ENCODE peak calls at places on chromosomes 16 and 17, in six cellular contexts. One of them, this sample, is unnamed.

GRCh38 chr16:65000654-65001053 is 121.2 kb downstream of the CDH11 start:
- DNase-seq in tibial artery: no peak
- DNase-seq in AG09309: no peak
- DNase-seq in cardiac fibroblast: no peak
- DNase-seq in fibroblast of lung: no peak
- DNase-seq in esophagus squamous epithelium: no peak
- DNase-seq in this sample: no peak

GRCh38 chr16:48903054-48903453 is 293.1 kb upstream of the N4BP1 start:
- DNase-seq in tibial artery: no peak
- DNase-seq in AG09309: no peak
- DNase-seq in cardiac fibroblast: no peak
- DNase-seq in fibroblast of lung: no peak
- DNase-seq in esophagus squamous epithelium: no peak
- DNase-seq in this sample: no peak

GRCh38 chr17:80526116-80526910 is 18.3 kb upstream of the RPTOR start:
- DNase-seq in tibial artery: no peak
- DNase-seq in AG09309: no peak
- DNase-seq in cardiac fibroblast: no peak
- DNase-seq in fibroblast of lung: no peak
- DNase-seq in esophagus squamous epithelium: no peak
- DNase-seq in this sample: no peak

GRCh38 chr17:49817993-49818392 is 29.5 kb downstream of the KAT7 start:
- DNase-seq in tibial artery: no peak
- DNase-seq in AG09309: no peak
- DNase-seq in cardiac fibroblast: no peak
- DNase-seq in fibroblast of lung: no peak
- DNase-seq in esophagus squamous epithelium: no peak
- DNase-seq in this sample: no peak

GRCh38 chr17:7024402-7024785 is 1.5 kb downstream of the BCL6B start:
- DNase-seq in tibial artery: no peak
- DNase-seq in AG09309: no peak
- DNase-seq in cardiac fibroblast: no peak
- DNase-seq in fibroblast of lung: no peak
- DNase-seq in esophagus squamous epithelium: no peak
- DNase-seq in this sample: no peak

GRCh38 chr17:17420561-17421269 is 56.1 kb upstream of the MED9 start:
- DNase-seq in tibial artery: peak
- DNase-seq in AG09309: no peak
- DNase-seq in cardiac fibroblast: peak
- DNase-seq in fibroblast of lung: no peak
- DNase-seq in esophagus squamous epithelium: no peak
- DNase-seq in this sample: peak

GRCh38 chr17:7477392-7478275 is 1.8 kb downstream of the ZBTB4 start:
- DNase-seq in tibial artery: peak
- DNase-seq in AG09309: peak
- DNase-seq in cardiac fibroblast: peak
- DNase-seq in fibroblast of lung: peak
- DNase-seq in esophagus squamous epithelium: no peak
- DNase-seq in this sample: no peak

GRCh38 chr16:1821861-1822611 is 4.6 kb downstream of the HAGH start:
- DNase-seq in tibial artery: no peak
- DNase-seq in AG09309: no peak
- DNase-seq in cardiac fibroblast: no peak
- DNase-seq in fibroblast of lung: no peak
- DNase-seq in esophagus squamous epithelium: no peak
- DNase-seq in this sample: peak

GRCh38 chr17:49486012-49486641 is 9.0 kb upstream of the NGFR start:
- DNase-seq in tibial artery: no peak
- DNase-seq in AG09309: no peak
- DNase-seq in cardiac fibroblast: no peak
- DNase-seq in fibroblast of lung: no peak
- DNase-seq in esophagus squamous epithelium: no peak
- DNase-seq in this sample: no peak

GRCh38 chr16:23786964-23787571 is 32.2 kb downstream of the CHP2 start:
- DNase-seq in tibial artery: no peak
- DNase-seq in AG09309: no peak
- DNase-seq in cardiac fibroblast: no peak
- DNase-seq in fibroblast of lung: no peak
- DNase-seq in esophagus squamous epithelium: no peak
- DNase-seq in this sample: no peak

GRCh38 chr17:18185832-18186231 is 2.2 kb downstream of the ALKBH5 start:
- DNase-seq in tibial artery: peak
- DNase-seq in AG09309: no peak
- DNase-seq in cardiac fibroblast: no peak
- DNase-seq in fibroblast of lung: peak
- DNase-seq in esophagus squamous epithelium: no peak
- DNase-seq in this sample: no peak

GRCh38 chr16:50988441-50988840 is 162.6 kb downstream of the SALL1 start:
- DNase-seq in tibial artery: no peak
- DNase-seq in AG09309: no peak
- DNase-seq in cardiac fibroblast: no peak
- DNase-seq in fibroblast of lung: no peak
- DNase-seq in esophagus squamous epithelium: no peak
- DNase-seq in this sample: no peak

GRCh38 chr17:6713918-6714271 is 726 bp upstream of the SLC13A5 start:
- DNase-seq in tibial artery: no peak
- DNase-seq in AG09309: no peak
- DNase-seq in cardiac fibroblast: no peak
- DNase-seq in fibroblast of lung: no peak
- DNase-seq in esophagus squamous epithelium: no peak
- DNase-seq in this sample: no peak

GRCh38 chr17:2025220-2025621 is at the start of gene RTN4RL1:
- DNase-seq in tibial artery: peak
- DNase-seq in AG09309: no peak
- DNase-seq in cardiac fibroblast: peak
- DNase-seq in fibroblast of lung: peak
- DNase-seq in esophagus squamous epithelium: no peak
- DNase-seq in this sample: no peak

GRCh38 chr16:85056211-85056748 is 28.7 kb downstream of the KIAA0513 start:
- DNase-seq in tibial artery: peak
- DNase-seq in AG09309: no peak
- DNase-seq in cardiac fibroblast: peak
- DNase-seq in fibroblast of lung: peak
- DNase-seq in esophagus squamous epithelium: no peak
- DNase-seq in this sample: no peak

GRCh38 chr17:32120086-32120485 is 22.2 kb upstream of the RHOT1 start:
- DNase-seq in tibial artery: no peak
- DNase-seq in AG09309: no peak
- DNase-seq in cardiac fibroblast: no peak
- DNase-seq in fibroblast of lung: no peak
- DNase-seq in esophagus squamous epithelium: no peak
- DNase-seq in this sample: no peak

GRCh38 chr16:8720080-8720966 is 45.9 kb downstream of the ABAT start:
- DNase-seq in tibial artery: no peak
- DNase-seq in AG09309: no peak
- DNase-seq in cardiac fibroblast: no peak
- DNase-seq in fibroblast of lung: peak
- DNase-seq in esophagus squamous epithelium: no peak
- DNase-seq in this sample: no peak

DNA sequence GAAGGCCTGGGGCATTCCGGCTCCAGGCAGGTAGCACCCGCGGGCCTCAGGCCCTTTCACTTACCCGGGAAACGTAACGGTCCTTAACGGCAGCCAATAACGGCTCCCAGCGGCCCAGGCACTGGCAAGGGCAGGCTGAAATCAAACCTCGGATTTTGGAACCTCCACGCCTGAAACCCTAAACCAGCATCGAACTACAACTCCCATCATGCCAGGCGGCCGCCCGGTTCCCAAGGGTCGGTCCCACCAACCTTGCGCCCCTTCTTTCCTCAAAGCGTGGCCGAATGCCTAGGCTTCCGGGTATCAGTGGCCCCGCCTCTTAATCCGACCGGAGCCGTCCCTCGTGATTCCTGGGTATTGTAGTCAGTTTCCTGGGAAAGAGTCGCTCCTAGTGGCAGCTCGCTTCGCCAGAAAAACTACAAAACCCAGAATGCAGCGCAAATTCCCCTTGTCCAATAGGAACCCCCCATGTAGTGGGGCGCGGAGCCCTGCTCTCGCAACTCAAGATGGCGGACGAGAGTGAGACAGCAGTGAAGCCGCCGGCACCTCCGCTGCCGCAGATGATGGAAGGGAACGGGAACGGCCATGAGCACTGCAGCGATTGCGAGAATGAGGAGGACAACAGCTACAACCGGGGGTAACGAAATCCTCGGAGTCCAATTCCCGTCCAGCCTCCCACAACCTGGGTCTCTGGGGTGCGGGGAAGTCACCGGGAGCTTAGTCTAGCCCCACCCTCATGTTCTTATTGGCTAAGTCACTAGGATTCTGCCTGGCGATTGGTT is at the start of gene NMT1:
- DNase-seq in tibial artery: peak
- DNase-seq in AG09309: peak
- DNase-seq in cardiac fibroblast: peak
- DNase-seq in fibroblast of lung: peak
- DNase-seq in esophagus squamous epithelium: peak
- DNase-seq in this sample: peak
- TF ChIP-seq CTCF in tibial artery: peak
- TF ChIP-seq CTCF in AG09309: no peak
- TF ChIP-seq CTCF in cardiac fibroblast: no peak
- TF ChIP-seq CTCF in fibroblast of lung: no peak
- TF ChIP-seq CTCF in esophagus squamous epithelium: peak
- TF ChIP-seq CTCF in this sample: no peak

DNA sequence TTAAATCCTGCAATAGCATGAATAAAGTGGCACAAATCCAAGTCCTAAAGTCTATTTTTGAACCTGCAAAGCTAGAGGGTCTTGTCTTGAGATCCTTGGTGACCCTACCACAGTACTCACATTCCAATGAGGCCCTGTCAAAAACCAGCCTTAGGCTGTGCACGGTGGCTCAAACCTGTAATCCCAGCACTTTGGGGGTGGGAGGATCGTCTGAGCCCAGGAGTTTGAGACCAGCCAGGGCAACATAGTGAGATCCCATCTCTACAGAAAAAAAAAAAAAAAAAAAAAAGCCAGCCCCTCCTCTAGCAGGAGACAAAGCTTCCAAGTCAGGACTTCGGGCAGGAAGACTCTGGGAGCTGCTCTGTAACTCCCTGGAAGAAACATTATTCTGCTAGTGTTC is 16.3 kb downstream of the CYTH1 start:
- DNase-seq in tibial artery: no peak
- DNase-seq in AG09309: no peak
- DNase-seq in cardiac fibroblast: no peak
- DNase-seq in fibroblast of lung: no peak
- DNase-seq in esophagus squamous epithelium: no peak
- DNase-seq in this sample: no peak
- H3K4me3 ChIP-seq in tibial artery: no peak
- H3K4me3 ChIP-seq in AG09309: no peak
- H3K4me3 ChIP-seq in cardiac fibroblast: no peak
- H3K4me3 ChIP-seq in fibroblast of lung: no peak
- H3K4me3 ChIP-seq in esophagus squamous epithelium: no peak
- H3K4me3 ChIP-seq in this sample: no peak

GRCh38 chr17:41625602-41626001 is 1.2 kb upstream of the KRT17 start:
- DNase-seq in tibial artery: no peak
- DNase-seq in AG09309: no peak
- DNase-seq in cardiac fibroblast: no peak
- DNase-seq in fibroblast of lung: peak
- DNase-seq in esophagus squamous epithelium: no peak
- DNase-seq in this sample: peak

GRCh38 chr17:41621916-41622315 is 2.5 kb downstream of the KRT17 start:
- DNase-seq in tibial artery: no peak
- DNase-seq in AG09309: no peak
- DNase-seq in cardiac fibroblast: no peak
- DNase-seq in fibroblast of lung: no peak
- DNase-seq in esophagus squamous epithelium: no peak
- DNase-seq in this sample: no peak

GRCh38 chr17:41620583-41621434 is 3.6 kb downstream of the KRT17 start:
- DNase-seq in tibial artery: no peak
- DNase-seq in AG09309: no peak
- DNase-seq in cardiac fibroblast: peak
- DNase-seq in fibroblast of lung: peak
- DNase-seq in esophagus squamous epithelium: no peak
- DNase-seq in this sample: peak

GRCh38 chr17:41627316-41628072 is 3.1 kb upstream of the KRT17 start:
- DNase-seq in tibial artery: no peak
- DNase-seq in AG09309: no peak
- DNase-seq in cardiac fibroblast: no peak
- DNase-seq in fibroblast of lung: no peak
- DNase-seq in esophagus squamous epithelium: no peak
- DNase-seq in this sample: no peak

GRCh38 chr17:41624208-41625101 is at the start of gene KRT17:
- DNase-seq in tibial artery: no peak
- DNase-seq in AG09309: no peak
- DNase-seq in cardiac fibroblast: no peak
- DNase-seq in fibroblast of lung: peak
- DNase-seq in esophagus squamous epithelium: no peak
- DNase-seq in this sample: peak
- TF ChIP-seq CTCF in tibial artery: no peak
- TF ChIP-seq CTCF in AG09309: no peak
- TF ChIP-seq CTCF in cardiac fibroblast: no peak
- TF ChIP-seq CTCF in fibroblast of lung: no peak
- TF ChIP-seq CTCF in esophagus squamous epithelium: no peak
- TF ChIP-seq CTCF in this sample: no peak

DNA sequence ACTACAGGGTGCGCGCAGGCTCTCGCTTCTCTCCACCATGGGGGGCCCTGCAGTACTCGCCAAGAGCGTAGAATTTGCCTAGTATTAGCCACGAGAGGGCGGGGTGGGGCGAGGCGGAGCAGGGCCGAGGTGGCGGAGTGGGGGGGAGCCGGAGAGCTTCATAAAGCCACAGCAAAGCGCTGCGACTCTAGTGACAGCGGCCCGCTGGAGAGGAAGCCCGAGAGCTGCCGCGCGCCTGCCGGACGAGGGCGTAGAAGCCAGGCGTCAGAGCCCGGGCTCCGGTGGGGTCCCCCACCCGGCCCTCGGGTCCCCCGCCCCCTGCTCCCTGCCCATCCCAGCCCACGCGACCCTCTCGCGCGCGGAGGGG is at the start of gene TBX21:
- DNase-seq in tibial artery: peak
- DNase-seq in AG09309: no peak
- DNase-seq in cardiac fibroblast: peak
- DNase-seq in fibroblast of lung: peak
- DNase-seq in esophagus squamous epithelium: peak
- DNase-seq in this sample: peak
- H3K4me3 ChIP-seq in tibial artery: peak
- H3K4me3 ChIP-seq in AG09309: no peak
- H3K4me3 ChIP-seq in cardiac fibroblast: no peak
- H3K4me3 ChIP-seq in fibroblast of lung: no peak
- H3K4me3 ChIP-seq in esophagus squamous epithelium: peak
- H3K4me3 ChIP-seq in this sample: peak

GRCh38 chr16:89291776-89292175 is 74.3 kb downstream of the ZNF778 start:
- DNase-seq in tibial artery: no peak
- DNase-seq in AG09309: no peak
- DNase-seq in cardiac fibroblast: no peak
- DNase-seq in fibroblast of lung: no peak
- DNase-seq in esophagus squamous epithelium: no peak
- DNase-seq in this sample: no peak

GRCh38 chr16:89294486-89294885 is 77.0 kb downstream of the ZNF778 start:
- DNase-seq in tibial artery: no peak
- DNase-seq in AG09309: no peak
- DNase-seq in cardiac fibroblast: no peak
- DNase-seq in fibroblast of lung: no peak
- DNase-seq in esophagus squamous epithelium: no peak
- DNase-seq in this sample: no peak

GRCh38 chr16:89292443-89293078 is 75.1 kb downstream of the ZNF778 start:
- DNase-seq in tibial artery: no peak
- DNase-seq in AG09309: no peak
- DNase-seq in cardiac fibroblast: no peak
- DNase-seq in fibroblast of lung: no peak
- DNase-seq in esophagus squamous epithelium: no peak
- DNase-seq in this sample: no peak

GRCh38 chr16:89295071-89295900 is 77.8 kb downstream of the ZNF778 start:
- DNase-seq in tibial artery: no peak
- DNase-seq in AG09309: no peak
- DNase-seq in cardiac fibroblast: no peak
- DNase-seq in fibroblast of lung: no peak
- DNase-seq in esophagus squamous epithelium: no peak
- DNase-seq in this sample: no peak

GRCh38 chr16:89293276-89294143 is 76.0 kb downstream of the ZNF778 start:
- DNase-seq in tibial artery: no peak
- DNase-seq in AG09309: no peak
- DNase-seq in cardiac fibroblast: no peak
- DNase-seq in fibroblast of lung: no peak
- DNase-seq in esophagus squamous epithelium: no peak
- DNase-seq in this sample: no peak
- TF ChIP-seq CTCF in tibial artery: no peak
- TF ChIP-seq CTCF in AG09309: no peak
- TF ChIP-seq CTCF in cardiac fibroblast: no peak
- TF ChIP-seq CTCF in fibroblast of lung: no peak
- TF ChIP-seq CTCF in esophagus squamous epithelium: no peak
- TF ChIP-seq CTCF in this sample: no peak

This sample was measured in RWPE2.